ENCODE peak calls at places on chromosomes 7 and 10, in four cellular contexts. M, S, A and V are unnamed samples.

GRCh38 chr10:44343836-44344235 is 41.1 kb downstream of the CXCL12 start:
- DNase-seq in S (no peak), M (no peak), A (peak; percentile 15), V (peak; percentile 52)

GRCh38 chr7:26199301-26200112 is 1.0 kb downstream of the HNRNPA2B1 start:
- DNase-seq in S (peak; percentile 24), A (peak; percentile 81), M (peak; percentile 91), V (no peak)

GRCh38 chr7:45890902-45891461 is 2.7 kb downstream of the IGFBP1 start:
- DNase-seq in S (peak; percentile 51), M (peak; percentile 79), A (no peak), V (no peak)

GRCh38 chr7:112930787-112931186 is 140.6 kb upstream of the TMEM168 start:
- DNase-seq in M (peak; percentile 98), A (no peak), S (no peak), V (no peak)

GRCh38 chr7:33965116-33965827 is 59.9 kb downstream of the BMPER start:
- DNase-seq in A (no peak), M (no peak), S (no peak), V (no peak)

GRCh38 chr10:120041807-120042545 is 149.4 kb downstream of the SEC23IP start:
- DNase-seq in M (no peak), S (peak; percentile 28), A (no peak), V (no peak)

GRCh38 chr7:158863611-158864506 is 7.5 kb downstream of the DYNC2I1 start:
- DNase-seq in M (no peak), S (peak; percentile 75), A (peak; percentile 73), V (no peak)

GRCh38 chr10:132606536-132607316 is 69.1 kb downstream of the INPP5A start:
- DNase-seq in S (peak; percentile 65), M (no peak), A (no peak), V (no peak)

GRCh38 chr10:89337493-89337892 is 9.7 kb downstream of the IFIT3 start:
- DNase-seq in S (no peak), A (no peak), M (no peak), V (no peak)

GRCh38 chr7:130844811-130845580 is 111.0 kb upstream of the KLF14 start:
- DNase-seq in M (no peak), A (no peak), S (no peak), V (no peak)

GRCh38 chr7:27442446-27442845 is 199.8 kb downstream of the EVX1 start:
- DNase-seq in A (no peak), S (no peak), M (no peak), V (no peak)

GRCh38 chr10:21398549-21399345 is 126.7 kb downstream of the SKIDA1 start:
- DNase-seq in M (no peak), A (no peak), S (no peak), V (no peak)

GRCh38 chr7:34672430-34672829 is 14.4 kb downstream of the NPSR1 start:
- DNase-seq in M (no peak), A (no peak), S (no peak), V (no peak)

GRCh38 chr7:159061209-159061608 is 83.5 kb downstream of the VIPR2 start:
- DNase-seq in S (no peak), M (no peak), A (no peak), V (no peak)

GRCh38 chr7:5425507-5426225 is 2.0 kb upstream of the TNRC18 start:
- DNase-seq in A (no peak), S (peak; percentile 88), M (peak; percentile 93), V (peak; percentile 75)

GRCh38 chr10:69145864-69146263 is 21.9 kb downstream of the VPS26A start:
- DNase-seq in S (no peak), M (no peak), A (no peak), V (no peak)

GRCh38 chr10:131933016-131933694 is 32.3 kb downstream of the PPP2R2D start:
- DNase-seq in S (no peak), M (no peak), A (no peak), V (no peak)

GRCh38 chr7:92088266-92088665 is 46.0 kb downstream of the CYP51A1 start:
- DNase-seq in M (no peak), S (no peak), A (no peak), V (no peak)

GRCh38 chr7:108598858-108599257 is 29.2 kb downstream of the DNAJB9 start:
- DNase-seq in M (no peak), S (no peak), A (no peak), V (no peak)

GRCh38 chr10:119489572-119490326 is 52.8 kb downstream of the RGS10 start:
- DNase-seq in S (peak; percentile 93), A (peak; percentile 89), M (peak; percentile 55), V (peak; percentile 86)

GRCh38 chr7:20343211-20343610 is 12.5 kb downstream of the ITGB8 start:
- DNase-seq in A (no peak), S (peak; percentile 28), M (peak; percentile 61), V (no peak)